ENCODE peak calls at places on chromosomes 16 and 17, in seven cellular contexts. One of them, this sample, is unnamed.

GRCh38 chr16:14003119-14003570 is 68.0 kb upstream of the MRTFB start:
- DNase-seq in CD8-positive, alpha-beta T cell: no peak
- DNase-seq in neural progenitor cell: peak; percentile 83
- DNase-seq in mesenchymal stem cell: peak; percentile 74
- DNase-seq in AG04450: no peak
- DNase-seq in PC-3: peak; percentile 54
- DNase-seq in suprapubic skin: peak; percentile 81
- DNase-seq in this sample: no peak

GRCh38 chr17:34420254-34420766 is 57.3 kb upstream of the CCL1 start:
- DNase-seq in CD8-positive, alpha-beta T cell: peak; percentile 67
- DNase-seq in neural progenitor cell: peak; percentile 77
- DNase-seq in mesenchymal stem cell: peak; percentile 67
- DNase-seq in AG04450: peak; percentile 8
- DNase-seq in PC-3: peak; percentile 68
- DNase-seq in suprapubic skin: peak; percentile 70
- DNase-seq in this sample: no peak

GRCh38 chr17:2965621-2966275 is 97.7 kb downstream of the OR1D5 start:
- DNase-seq in CD8-positive, alpha-beta T cell: no peak
- DNase-seq in neural progenitor cell: no peak
- DNase-seq in mesenchymal stem cell: peak; percentile 68
- DNase-seq in AG04450: no peak
- DNase-seq in PC-3: peak; percentile 71
- DNase-seq in suprapubic skin: no peak
- DNase-seq in this sample: no peak

GRCh38 chr17:8060274-8060673 is 21.4 kb downstream of the ALOX15B start:
- DNase-seq in CD8-positive, alpha-beta T cell: peak; percentile 70
- DNase-seq in neural progenitor cell: peak; percentile 90
- DNase-seq in mesenchymal stem cell: peak; percentile 79
- DNase-seq in AG04450: peak; percentile 30
- DNase-seq in PC-3: peak; percentile 93
- DNase-seq in suprapubic skin: no peak
- DNase-seq in this sample: no peak

GRCh38 chr17:34443832-34444469 is 80.9 kb upstream of the CCL1 start:
- DNase-seq in CD8-positive, alpha-beta T cell: no peak
- DNase-seq in neural progenitor cell: peak; percentile 73
- DNase-seq in mesenchymal stem cell: no peak
- DNase-seq in AG04450: no peak
- DNase-seq in PC-3: peak; percentile 3
- DNase-seq in suprapubic skin: no peak
- DNase-seq in this sample: no peak

GRCh38 chr17:2123467-2124251 is 68.8 kb downstream of the HIC1 start:
- DNase-seq in CD8-positive, alpha-beta T cell: no peak
- DNase-seq in neural progenitor cell: peak; percentile 53
- DNase-seq in mesenchymal stem cell: peak; percentile 50
- DNase-seq in AG04450: no peak
- DNase-seq in PC-3: no peak
- DNase-seq in suprapubic skin: no peak
- DNase-seq in this sample: no peak

GRCh38 chr16:29023279-29024278 is 38.7 kb downstream of the LAT start:
- DNase-seq in CD8-positive, alpha-beta T cell: peak; percentile 45
- DNase-seq in neural progenitor cell: no peak
- DNase-seq in mesenchymal stem cell: peak; percentile 15
- DNase-seq in AG04450: no peak
- DNase-seq in PC-3: peak; percentile 51
- DNase-seq in suprapubic skin: no peak
- DNase-seq in this sample: no peak

GRCh38 chr17:5694507-5694906 is 110.2 kb upstream of the NLRP1 start:
- DNase-seq in CD8-positive, alpha-beta T cell: no peak
- DNase-seq in neural progenitor cell: no peak
- DNase-seq in mesenchymal stem cell: no peak
- DNase-seq in AG04450: no peak
- DNase-seq in PC-3: peak; percentile 29
- DNase-seq in suprapubic skin: no peak
- DNase-seq in this sample: no peak

GRCh38 chr17:7673239-7673638 is 14.1 kb downstream of the TP53 start:
- DNase-seq in CD8-positive, alpha-beta T cell: peak; percentile 35
- DNase-seq in neural progenitor cell: peak; percentile 34
- DNase-seq in mesenchymal stem cell: no peak
- DNase-seq in AG04450: no peak
- DNase-seq in PC-3: peak; percentile 59
- DNase-seq in suprapubic skin: no peak
- DNase-seq in this sample: no peak

GRCh38 chr16:53768167-53768566 is 64.2 kb downstream of the FTO start:
- DNase-seq in CD8-positive, alpha-beta T cell: no peak
- DNase-seq in neural progenitor cell: no peak
- DNase-seq in mesenchymal stem cell: no peak
- DNase-seq in AG04450: no peak
- DNase-seq in PC-3: peak; percentile 48
- DNase-seq in suprapubic skin: no peak
- DNase-seq in this sample: no peak

GRCh38 chr16:17273142-17273561 is 197.6 kb downstream of the XYLT1 start:
- DNase-seq in CD8-positive, alpha-beta T cell: no peak
- DNase-seq in neural progenitor cell: no peak
- DNase-seq in mesenchymal stem cell: no peak
- DNase-seq in AG04450: peak; percentile 76
- DNase-seq in PC-3: peak; percentile 7
- DNase-seq in suprapubic skin: no peak
- DNase-seq in this sample: no peak

GRCh38 chr17:40431231-40431602 is 12.0 kb upstream of the IGFBP4 start:
- DNase-seq in CD8-positive, alpha-beta T cell: no peak
- DNase-seq in neural progenitor cell: no peak
- DNase-seq in mesenchymal stem cell: no peak
- DNase-seq in AG04450: no peak
- DNase-seq in PC-3: no peak
- DNase-seq in suprapubic skin: peak; percentile 35
- DNase-seq in this sample: peak; percentile 56

GRCh38 chr17:82217530-82218204 is 5.0 kb upstream of the CCDC57 start:
- DNase-seq in CD8-positive, alpha-beta T cell: no peak
- DNase-seq in neural progenitor cell: no peak
- DNase-seq in mesenchymal stem cell: peak; percentile 94
- DNase-seq in AG04450: peak; percentile 69
- DNase-seq in PC-3: peak; percentile 93
- DNase-seq in suprapubic skin: peak; percentile 72
- DNase-seq in this sample: peak; percentile 85

GRCh38 chr17:66518677-66519076 is 216.3 kb downstream of the PRKCA start:
- DNase-seq in CD8-positive, alpha-beta T cell: no peak
- DNase-seq in neural progenitor cell: peak; percentile 26
- DNase-seq in mesenchymal stem cell: no peak
- DNase-seq in AG04450: no peak
- DNase-seq in PC-3: no peak
- DNase-seq in suprapubic skin: no peak
- DNase-seq in this sample: no peak

GRCh38 chr16:66324785-66325184 is 41.7 kb upstream of the CDH5 start:
- DNase-seq in CD8-positive, alpha-beta T cell: no peak
- DNase-seq in neural progenitor cell: peak; percentile 69
- DNase-seq in mesenchymal stem cell: peak; percentile 39
- DNase-seq in AG04450: no peak
- DNase-seq in PC-3: peak; percentile 49
- DNase-seq in suprapubic skin: no peak
- DNase-seq in this sample: no peak

GRCh38 chr17:39617446-39618251 is 9.1 kb upstream of the PPP1R1B start:
- DNase-seq in CD8-positive, alpha-beta T cell: peak; percentile 54
- DNase-seq in neural progenitor cell: peak; percentile 69
- DNase-seq in mesenchymal stem cell: no peak
- DNase-seq in AG04450: no peak
- DNase-seq in PC-3: peak; percentile 46
- DNase-seq in suprapubic skin: no peak
- DNase-seq in this sample: no peak

GRCh38 chr16:50286681-50287080 is 20.3 kb downstream of the ADCY7 start:
- DNase-seq in CD8-positive, alpha-beta T cell: no peak
- DNase-seq in neural progenitor cell: no peak
- DNase-seq in mesenchymal stem cell: no peak
- DNase-seq in AG04450: no peak
- DNase-seq in PC-3: no peak
- DNase-seq in suprapubic skin: no peak
- DNase-seq in this sample: no peak

GRCh38 chr17:11779906-11780305 is 181.6 kb downstream of the DNAH9 start:
- DNase-seq in CD8-positive, alpha-beta T cell: no peak
- DNase-seq in neural progenitor cell: no peak
- DNase-seq in mesenchymal stem cell: no peak
- DNase-seq in AG04450: no peak
- DNase-seq in PC-3: no peak
- DNase-seq in suprapubic skin: no peak
- DNase-seq in this sample: no peak

GRCh38 chr17:54947396-54947795 is 21.1 kb downstream of the COX11 start:
- DNase-seq in CD8-positive, alpha-beta T cell: no peak
- DNase-seq in neural progenitor cell: no peak
- DNase-seq in mesenchymal stem cell: no peak
- DNase-seq in AG04450: no peak
- DNase-seq in PC-3: no peak
- DNase-seq in suprapubic skin: no peak
- DNase-seq in this sample: no peak

GRCh38 chr17:7711356-7711755 is 6.2 kb upstream of the DNAH2 start:
- DNase-seq in CD8-positive, alpha-beta T cell: no peak
- DNase-seq in neural progenitor cell: peak; percentile 54
- DNase-seq in mesenchymal stem cell: no peak
- DNase-seq in AG04450: no peak
- DNase-seq in PC-3: no peak
- DNase-seq in suprapubic skin: no peak
- DNase-seq in this sample: no peak

GRCh38 chr17:4950075-4950756 is 703 bp upstream of the ENO3 start:
- DNase-seq in CD8-positive, alpha-beta T cell: no peak
- DNase-seq in neural progenitor cell: peak; percentile 72
- DNase-seq in mesenchymal stem cell: no peak
- DNase-seq in AG04450: no peak
- DNase-seq in PC-3: peak; percentile 11
- DNase-seq in suprapubic skin: peak; percentile 84
- DNase-seq in this sample: no peak

GRCh38 chr17:68585643-68586042 is 15.5 kb downstream of the FAM20A start:
- DNase-seq in CD8-positive, alpha-beta T cell: no peak
- DNase-seq in neural progenitor cell: no peak
- DNase-seq in mesenchymal stem cell: no peak
- DNase-seq in AG04450: no peak
- DNase-seq in PC-3: no peak
- DNase-seq in suprapubic skin: no peak
- DNase-seq in this sample: no peak

GRCh38 chr17:68588362-68588761 is 12.8 kb downstream of the FAM20A start:
- DNase-seq in CD8-positive, alpha-beta T cell: no peak
- DNase-seq in neural progenitor cell: no peak
- DNase-seq in mesenchymal stem cell: no peak
- DNase-seq in AG04450: no peak
- DNase-seq in PC-3: no peak
- DNase-seq in suprapubic skin: no peak
- DNase-seq in this sample: no peak

GRCh38 chr17:68587026-68587425 is 14.1 kb downstream of the FAM20A start:
- DNase-seq in CD8-positive, alpha-beta T cell: no peak
- DNase-seq in neural progenitor cell: no peak
- DNase-seq in mesenchymal stem cell: no peak
- DNase-seq in AG04450: no peak
- DNase-seq in PC-3: no peak
- DNase-seq in suprapubic skin: no peak
- DNase-seq in this sample: no peak

GRCh38 chr17:68589086-68589485 is 12.1 kb downstream of the FAM20A start:
- DNase-seq in CD8-positive, alpha-beta T cell: no peak
- DNase-seq in neural progenitor cell: no peak
- DNase-seq in mesenchymal stem cell: no peak
- DNase-seq in AG04450: no peak
- DNase-seq in PC-3: no peak
- DNase-seq in suprapubic skin: no peak
- DNase-seq in this sample: peak; percentile 52

GRCh38 chr17:68587847-68588246 is 13.3 kb downstream of the FAM20A start:
- DNase-seq in CD8-positive, alpha-beta T cell: no peak
- DNase-seq in neural progenitor cell: no peak
- DNase-seq in mesenchymal stem cell: no peak
- DNase-seq in AG04450: no peak
- DNase-seq in PC-3: no peak
- DNase-seq in suprapubic skin: no peak
- DNase-seq in this sample: no peak
- H3K9me3 ChIP-seq in CD8-positive, alpha-beta T cell: no peaks in the 10 kb centered on the region
- H3K9me3 ChIP-seq in neural progenitor cell: no peaks in the 10 kb centered on the region
- H3K9me3 ChIP-seq in mesenchymal stem cell: peaks cover 15% of the 10 kb centered on the region
- H3K9me3 ChIP-seq in AG04450: no peaks in the 10 kb centered on the region
- H3K9me3 ChIP-seq in PC-3: no peaks in the 10 kb centered on the region
- H3K9me3 ChIP-seq in suprapubic skin: no peaks in the 10 kb centered on the region
- H3K9me3 ChIP-seq in this sample: no peaks in the 10 kb centered on the region

GRCh38 chr16:20504418-20504817 is 53.1 kb downstream of the ACSM2A start:
- DNase-seq in CD8-positive, alpha-beta T cell: no peak
- DNase-seq in neural progenitor cell: no peak
- DNase-seq in mesenchymal stem cell: no peak
- DNase-seq in AG04450: no peak
- DNase-seq in PC-3: no peak
- DNase-seq in suprapubic skin: no peak
- DNase-seq in this sample: no peak

GRCh38 chr16:20510323-20510722 is 59.0 kb downstream of the ACSM2A start:
- DNase-seq in CD8-positive, alpha-beta T cell: no peak
- DNase-seq in neural progenitor cell: no peak
- DNase-seq in mesenchymal stem cell: no peak
- DNase-seq in AG04450: no peak
- DNase-seq in PC-3: no peak
- DNase-seq in suprapubic skin: no peak
- DNase-seq in this sample: no peak

GRCh38 chr16:20507280-20507679 is 56.0 kb downstream of the ACSM2A start:
- DNase-seq in CD8-positive, alpha-beta T cell: no peak
- DNase-seq in neural progenitor cell: no peak
- DNase-seq in mesenchymal stem cell: no peak
- DNase-seq in AG04450: no peak
- DNase-seq in PC-3: no peak
- DNase-seq in suprapubic skin: no peak
- DNase-seq in this sample: no peak
- H3K9me3 ChIP-seq in CD8-positive, alpha-beta T cell: no peaks in the 10 kb centered on the region
- H3K9me3 ChIP-seq in neural progenitor cell: peaks cover 14% of the 10 kb centered on the region
- H3K9me3 ChIP-seq in mesenchymal stem cell: peaks cover 11% of the 10 kb centered on the region
- H3K9me3 ChIP-seq in AG04450: peaks cover 16% of the 10 kb centered on the region
- H3K9me3 ChIP-seq in PC-3: no peaks in the 10 kb centered on the region
- H3K9me3 ChIP-seq in suprapubic skin: peaks cover 5% of the 10 kb centered on the region
- H3K9me3 ChIP-seq in this sample: no peaks in the 10 kb centered on the region

DNA sequence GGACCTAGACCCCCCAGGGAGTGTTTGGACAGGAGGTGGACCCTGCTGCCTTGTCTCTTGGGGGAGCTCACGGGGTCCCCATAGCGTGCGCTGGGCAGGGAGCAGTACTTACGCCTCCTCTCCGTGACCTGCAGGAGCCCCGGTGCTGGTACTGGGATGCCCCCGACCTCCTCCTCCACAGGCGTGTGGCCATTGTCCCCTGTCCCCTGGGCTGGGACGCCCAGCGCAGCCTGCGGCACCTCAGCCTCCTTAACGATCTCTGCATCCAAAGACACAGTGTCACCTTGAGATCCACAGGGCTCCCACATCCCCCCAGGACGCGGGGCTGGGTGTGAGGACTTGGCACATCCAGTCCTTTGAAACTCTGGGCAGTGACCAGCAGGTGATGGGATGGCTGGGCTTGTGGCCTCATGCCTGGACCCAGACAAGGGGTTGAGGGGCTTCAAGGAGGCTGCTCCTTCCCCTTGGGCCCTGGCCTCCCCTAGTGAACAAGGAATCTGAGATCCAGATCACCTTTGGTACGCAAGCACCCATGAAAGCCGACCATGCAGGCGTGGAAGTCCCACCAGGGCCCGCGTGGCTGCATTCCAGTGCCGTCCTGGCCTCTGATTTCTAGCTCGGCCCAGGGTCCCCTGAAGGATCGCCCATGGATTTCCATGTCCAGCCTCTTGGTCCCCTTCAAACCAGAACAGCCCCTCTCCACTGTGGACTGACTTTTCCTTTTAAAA is 9.9 kb downstream of the DBNDD1 start:
- DNase-seq in CD8-positive, alpha-beta T cell: no peak
- DNase-seq in neural progenitor cell: no peak
- DNase-seq in mesenchymal stem cell: no peak
- DNase-seq in AG04450: no peak
- DNase-seq in PC-3: no peak
- DNase-seq in suprapubic skin: no peak
- DNase-seq in this sample: no peak
- H3K9me3 ChIP-seq in CD8-positive, alpha-beta T cell: no peaks in the 10 kb centered on the region
- H3K9me3 ChIP-seq in neural progenitor cell: no peaks in the 10 kb centered on the region
- H3K9me3 ChIP-seq in mesenchymal stem cell: no peaks in the 10 kb centered on the region
- H3K9me3 ChIP-seq in AG04450: no peaks in the 10 kb centered on the region
- H3K9me3 ChIP-seq in PC-3: no peaks in the 10 kb centered on the region
- H3K9me3 ChIP-seq in suprapubic skin: no peaks in the 10 kb centered on the region
- H3K9me3 ChIP-seq in this sample: no peaks in the 10 kb centered on the region

GRCh38 chr16:89038811-89039735 is 54.6 kb upstream of the ACSF3 start:
- DNase-seq in CD8-positive, alpha-beta T cell: no peak
- DNase-seq in neural progenitor cell: no peak
- DNase-seq in mesenchymal stem cell: no peak
- DNase-seq in AG04450: no peak
- DNase-seq in PC-3: no peak
- DNase-seq in suprapubic skin: no peak
- DNase-seq in this sample: no peak
- H3K9me3 ChIP-seq in CD8-positive, alpha-beta T cell: no peaks in the 10 kb centered on the region
- H3K9me3 ChIP-seq in neural progenitor cell: no peaks in the 10 kb centered on the region
- H3K9me3 ChIP-seq in mesenchymal stem cell: no peaks in the 10 kb centered on the region
- H3K9me3 ChIP-seq in AG04450: no peaks in the 10 kb centered on the region
- H3K9me3 ChIP-seq in PC-3: no peaks in the 10 kb centered on the region
- H3K9me3 ChIP-seq in suprapubic skin: no peaks in the 10 kb centered on the region
- H3K9me3 ChIP-seq in this sample: no peaks in the 10 kb centered on the region

This sample was measured in vagina.